ENCODE peak calls at places on chromosomes 7 and 10, in six cellular contexts. One of them, this sample, is unnamed.

GRCh38 chr7:84297606-84298005 is 103.0 kb upstream of the SEMA3A start:
- DNase-seq in astrocyte of the cerebellum: no peak
- DNase-seq in testis: no peak
- DNase-seq in uterus: no peak
- DNase-seq in GM13976: no peak
- DNase-seq in SK-N-SH: peak
- DNase-seq in this sample: no peak

GRCh38 chr7:121714559-121715303 is 158.2 kb upstream of the PTPRZ1 start:
- DNase-seq in GM13976: no peak
- DNase-seq in SK-N-SH: no peak
- DNase-seq in astrocyte of the cerebellum: no peak
- DNase-seq in testis: no peak
- DNase-seq in uterus: no peak
- DNase-seq in this sample: peak

GRCh38 chr7:106813705-106814305 is 51.3 kb upstream of the PIK3CG start:
- DNase-seq in uterus: no peak
- DNase-seq in astrocyte of the cerebellum: no peak
- DNase-seq in SK-N-SH: no peak
- DNase-seq in testis: no peak
- DNase-seq in GM13976: no peak
- DNase-seq in this sample: no peak

GRCh38 chr7:102979670-102980069 is 66.9 kb downstream of the LRRC17 start:
- DNase-seq in SK-N-SH: no peak
- DNase-seq in astrocyte of the cerebellum: no peak
- DNase-seq in testis: no peak
- DNase-seq in uterus: no peak
- DNase-seq in GM13976: no peak
- DNase-seq in this sample: no peak

GRCh38 chr7:121195859-121196588 is 132.8 kb upstream of the WNT16 start:
- DNase-seq in testis: no peak
- DNase-seq in uterus: no peak
- DNase-seq in GM13976: no peak
- DNase-seq in SK-N-SH: no peak
- DNase-seq in astrocyte of the cerebellum: no peak
- DNase-seq in this sample: no peak

GRCh38 chr7:45511721-45512422 is 62.3 kb upstream of the ADCY1 start:
- DNase-seq in SK-N-SH: no peak
- DNase-seq in testis: no peak
- DNase-seq in GM13976: no peak
- DNase-seq in astrocyte of the cerebellum: no peak
- DNase-seq in uterus: no peak
- DNase-seq in this sample: no peak

GRCh38 chr10:83214178-83214577 is 925.1 kb upstream of the GHITM start:
- DNase-seq in testis: no peak
- DNase-seq in uterus: no peak
- DNase-seq in astrocyte of the cerebellum: no peak
- DNase-seq in GM13976: no peak
- DNase-seq in SK-N-SH: no peak
- DNase-seq in this sample: no peak

GRCh38 chr7:92567460-92567859 is 22.7 kb downstream of the FAM133B start:
- DNase-seq in astrocyte of the cerebellum: no peak
- DNase-seq in SK-N-SH: no peak
- DNase-seq in GM13976: no peak
- DNase-seq in testis: no peak
- DNase-seq in uterus: no peak
- DNase-seq in this sample: no peak

GRCh38 chr7:27064169-27064568 is 31.6 kb downstream of the HOXA1 start:
- DNase-seq in astrocyte of the cerebellum: peak
- DNase-seq in uterus: no peak
- DNase-seq in GM13976: no peak
- DNase-seq in testis: no peak
- DNase-seq in SK-N-SH: no peak
- DNase-seq in this sample: peak

GRCh38 chr10:49094707-49095106 is 20.6 kb downstream of the VSTM4 start:
- DNase-seq in SK-N-SH: no peak
- DNase-seq in GM13976: no peak
- DNase-seq in uterus: no peak
- DNase-seq in testis: no peak
- DNase-seq in astrocyte of the cerebellum: no peak
- DNase-seq in this sample: no peak

GRCh38 chr7:30633223-30633622 is 38.5 kb downstream of the GARS1 start:
- DNase-seq in testis: no peak
- DNase-seq in uterus: no peak
- DNase-seq in astrocyte of the cerebellum: no peak
- DNase-seq in GM13976: no peak
- DNase-seq in SK-N-SH: no peak
- DNase-seq in this sample: no peak

GRCh38 chr10:48579251-48579960 is 25.5 kb downstream of the ARHGAP22 start:
- DNase-seq in uterus: no peak
- DNase-seq in testis: no peak
- DNase-seq in astrocyte of the cerebellum: peak
- DNase-seq in SK-N-SH: peak
- DNase-seq in GM13976: no peak
- DNase-seq in this sample: peak

GRCh38 chr7:134859783-134860182 is 80.3 kb downstream of the CALD1 start:
- DNase-seq in uterus: no peak
- DNase-seq in SK-N-SH: no peak
- DNase-seq in astrocyte of the cerebellum: no peak
- DNase-seq in GM13976: no peak
- DNase-seq in testis: no peak
- DNase-seq in this sample: no peak

GRCh38 chr7:94856643-94857042 is 50.8 kb upstream of the PPP1R9A start:
- DNase-seq in GM13976: no peak
- DNase-seq in testis: no peak
- DNase-seq in SK-N-SH: no peak
- DNase-seq in astrocyte of the cerebellum: peak
- DNase-seq in uterus: no peak
- DNase-seq in this sample: no peak

GRCh38 chr10:88234332-88234731 is 348.8 kb downstream of the RNLS start:
- DNase-seq in SK-N-SH: no peak
- DNase-seq in GM13976: no peak
- DNase-seq in testis: peak
- DNase-seq in astrocyte of the cerebellum: no peak
- DNase-seq in uterus: no peak
- DNase-seq in this sample: no peak

GRCh38 chr7:64892666-64893269 is 10.3 kb upstream of the ZNF273 start:
- DNase-seq in testis: no peak
- DNase-seq in astrocyte of the cerebellum: no peak
- DNase-seq in SK-N-SH: no peak
- DNase-seq in GM13976: no peak
- DNase-seq in uterus: no peak
- DNase-seq in this sample: no peak

GRCh38 chr7:107972075-107972482 is 30.9 kb downstream of the LAMB1 start:
- DNase-seq in astrocyte of the cerebellum: peak
- DNase-seq in SK-N-SH: peak
- DNase-seq in uterus: peak
- DNase-seq in testis: peak
- DNase-seq in GM13976: no peak
- DNase-seq in this sample: no peak

GRCh38 chr10:17210361-17210760 is 8.9 kb upstream of the TRDMT1 start:
- DNase-seq in uterus: no peak
- DNase-seq in astrocyte of the cerebellum: no peak
- DNase-seq in SK-N-SH: no peak
- DNase-seq in testis: no peak
- DNase-seq in GM13976: no peak
- DNase-seq in this sample: no peak

GRCh38 chr7:158952776-158953175 is 96.4 kb downstream of the DYNC2I1 start:
- DNase-seq in astrocyte of the cerebellum: no peak
- DNase-seq in uterus: no peak
- DNase-seq in GM13976: no peak
- DNase-seq in testis: no peak
- DNase-seq in SK-N-SH: no peak
- DNase-seq in this sample: no peak

GRCh38 chr7:1033546-1034145 is 10.7 kb upstream of the GPR146 start:
- DNase-seq in SK-N-SH: no peak
- DNase-seq in testis: no peak
- DNase-seq in uterus: no peak
- DNase-seq in GM13976: no peak
- DNase-seq in astrocyte of the cerebellum: no peak
- DNase-seq in this sample: no peak

GRCh38 chr7:44460325-44460724 is 30.1 kb downstream of the NUDCD3 start:
- DNase-seq in uterus: no peak
- DNase-seq in SK-N-SH: no peak
- DNase-seq in astrocyte of the cerebellum: no peak
- DNase-seq in testis: no peak
- DNase-seq in GM13976: peak
- DNase-seq in this sample: no peak

GRCh38 chr7:151570366-151570915 is 50.7 kb upstream of the RHEB start:
- DNase-seq in SK-N-SH: no peak
- DNase-seq in astrocyte of the cerebellum: peak
- DNase-seq in GM13976: no peak
- DNase-seq in testis: no peak
- DNase-seq in uterus: no peak
- DNase-seq in this sample: no peak
- TF ChIP-seq CTCF in SK-N-SH: peak
- TF ChIP-seq CTCF in astrocyte of the cerebellum: peak
- TF ChIP-seq CTCF in GM13976: no peak
- TF ChIP-seq CTCF in testis: peak
- TF ChIP-seq CTCF in uterus: peak
- TF ChIP-seq CTCF in this sample: peak

GRCh38 chr10:15068802-15069201 is 19.8 kb downstream of the ACBD7 start:
- DNase-seq in uterus: no peak
- DNase-seq in SK-N-SH: no peak
- DNase-seq in astrocyte of the cerebellum: no peak
- DNase-seq in GM13976: no peak
- DNase-seq in testis: no peak
- DNase-seq in this sample: peak

GRCh38 chr10:15067154-15067553 is 21.4 kb downstream of the ACBD7 start:
- DNase-seq in GM13976: no peak
- DNase-seq in astrocyte of the cerebellum: no peak
- DNase-seq in uterus: no peak
- DNase-seq in testis: no peak
- DNase-seq in SK-N-SH: no peak
- DNase-seq in this sample: no peak

GRCh38 chr10:15072358-15072757 is 16.2 kb downstream of the ACBD7 start:
- DNase-seq in GM13976: no peak
- DNase-seq in testis: no peak
- DNase-seq in uterus: no peak
- DNase-seq in astrocyte of the cerebellum: no peak
- DNase-seq in SK-N-SH: no peak
- DNase-seq in this sample: no peak

GRCh38 chr10:15069230-15069629 is 19.3 kb downstream of the ACBD7 start:
- DNase-seq in GM13976: no peak
- DNase-seq in astrocyte of the cerebellum: no peak
- DNase-seq in testis: no peak
- DNase-seq in uterus: no peak
- DNase-seq in SK-N-SH: no peak
- DNase-seq in this sample: no peak
- TF ChIP-seq CTCF in GM13976: no peak
- TF ChIP-seq CTCF in astrocyte of the cerebellum: no peak
- TF ChIP-seq CTCF in testis: no peak
- TF ChIP-seq CTCF in uterus: no peak
- TF ChIP-seq CTCF in SK-N-SH: no peak
- TF ChIP-seq CTCF in this sample: peak

DNA sequence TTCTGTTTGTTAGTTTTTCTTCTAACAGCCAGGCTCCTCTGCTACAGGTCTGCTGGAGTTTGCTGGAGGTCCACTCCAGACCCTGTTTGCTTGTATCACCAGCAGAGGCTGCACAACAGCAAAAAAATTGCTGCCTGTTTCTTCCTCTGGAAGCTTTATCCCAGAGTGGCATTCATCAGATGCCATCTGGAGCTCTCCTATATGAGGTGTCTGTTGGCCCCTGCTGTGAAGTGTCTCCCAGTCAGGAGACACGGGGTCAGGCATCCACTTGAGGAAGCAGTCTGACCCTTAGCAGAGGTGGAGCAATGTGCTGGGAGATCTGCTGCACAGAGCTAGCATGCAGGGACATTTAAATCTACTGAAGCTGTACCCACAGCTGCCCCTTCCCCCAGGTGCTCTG is 26.7 kb upstream of the CROT start:
- DNase-seq in SK-N-SH: no peak
- DNase-seq in GM13976: no peak
- DNase-seq in uterus: no peak
- DNase-seq in astrocyte of the cerebellum: no peak
- DNase-seq in testis: no peak
- DNase-seq in this sample: no peak
- TF ChIP-seq CTCF in SK-N-SH: no peak
- TF ChIP-seq CTCF in GM13976: no peak
- TF ChIP-seq CTCF in uterus: no peak
- TF ChIP-seq CTCF in astrocyte of the cerebellum: no peak
- TF ChIP-seq CTCF in testis: no peak
- TF ChIP-seq CTCF in this sample: no peak

GRCh38 chr10:124417846-124418725 is 637 bp downstream of the OAT start:
- DNase-seq in GM13976: peak
- DNase-seq in SK-N-SH: peak
- DNase-seq in astrocyte of the cerebellum: no peak
- DNase-seq in testis: peak
- DNase-seq in uterus: peak
- DNase-seq in this sample: peak
- TF ChIP-seq CTCF in GM13976: no peak
- TF ChIP-seq CTCF in SK-N-SH: peak
- TF ChIP-seq CTCF in astrocyte of the cerebellum: no peak
- TF ChIP-seq CTCF in testis: no peak
- TF ChIP-seq CTCF in uterus: no peak
- TF ChIP-seq CTCF in this sample: no peak

GRCh38 chr10:61705022-61705675 is 42.4 kb downstream of the CABCOCO1 start:
- DNase-seq in GM13976: no peak
- DNase-seq in testis: no peak
- DNase-seq in SK-N-SH: no peak
- DNase-seq in astrocyte of the cerebellum: no peak
- DNase-seq in uterus: no peak
- DNase-seq in this sample: no peak

DNA sequence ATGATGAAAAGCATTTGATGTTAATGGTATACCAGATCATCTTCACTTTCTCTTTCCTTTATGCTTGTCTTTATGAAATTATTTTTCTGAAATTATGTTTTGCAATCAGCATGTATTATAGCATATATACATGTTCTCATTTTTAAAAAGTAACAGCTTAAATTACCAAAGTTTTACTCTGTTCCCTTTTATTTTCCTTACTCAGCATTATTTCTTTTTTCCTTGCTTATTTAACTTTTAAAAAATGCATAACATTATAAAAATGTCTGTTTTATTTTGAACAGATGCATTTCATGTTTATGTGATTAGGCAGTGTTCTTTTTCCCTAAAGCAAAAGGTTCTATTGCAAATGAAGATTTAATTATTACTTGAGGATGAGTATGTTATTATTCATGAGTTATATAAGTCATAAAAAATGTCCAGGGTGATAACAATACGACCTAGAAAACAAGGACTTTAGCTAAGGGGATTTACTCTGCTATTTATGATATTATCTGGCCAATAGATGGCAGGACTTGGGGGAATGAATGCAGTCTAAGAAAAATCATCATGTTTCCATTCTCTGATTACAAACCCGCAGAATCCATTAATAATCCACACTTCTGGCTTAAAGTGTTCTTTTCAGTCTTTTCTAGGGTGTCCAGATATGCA is 38.5 kb downstream of the CABCOCO1 start:
- DNase-seq in astrocyte of the cerebellum: no peak
- DNase-seq in SK-N-SH: no peak
- DNase-seq in GM13976: no peak
- DNase-seq in testis: no peak
- DNase-seq in uterus: no peak
- DNase-seq in this sample: peak
- TF ChIP-seq CTCF in astrocyte of the cerebellum: no peak
- TF ChIP-seq CTCF in SK-N-SH: peak
- TF ChIP-seq CTCF in GM13976: no peak
- TF ChIP-seq CTCF in testis: no peak
- TF ChIP-seq CTCF in uterus: no peak
- TF ChIP-seq CTCF in this sample: peak

GRCh38 chr10:239109-239508 is 103.9 kb downstream of the ZMYND11 start:
- DNase-seq in GM13976: no peak
- DNase-seq in testis: no peak
- DNase-seq in astrocyte of the cerebellum: peak
- DNase-seq in uterus: no peak
- DNase-seq in SK-N-SH: no peak
- DNase-seq in this sample: no peak
- TF ChIP-seq CTCF in GM13976: no peak
- TF ChIP-seq CTCF in testis: no peak
- TF ChIP-seq CTCF in astrocyte of the cerebellum: peak
- TF ChIP-seq CTCF in uterus: no peak
- TF ChIP-seq CTCF in SK-N-SH: no peak
- TF ChIP-seq CTCF in this sample: no peak